ENCODE peak calls at places on chromosomes 7 and 10, in five cellular contexts. B, P, R, J and F are unnamed samples.

GRCh38 chr7:27066148-27066547 is 29.7 kb downstream of the HOXA1 start:
- DNase-seq in P (no peak), R (no peak), B (no peak), J (no peak), F (no peak)

GRCh38 chr10:35050556-35050955 is 39.6 kb downstream of the CUL2 start:
- DNase-seq in B (no peak), J (no peak), R (no peak), P (no peak), F (no peak)

GRCh38 chr7:5396999-5397656 is 26.5 kb downstream of the TNRC18 start:
- DNase-seq in R (peak), J (no peak), B (peak), P (no peak), F (peak)

GRCh38 chr10:86823565-86823964 is 67.1 kb downstream of the BMPR1A start:
- DNase-seq in J (no peak), P (no peak), R (no peak), B (no peak), F (no peak)

GRCh38 chr10:1050555-1050954 is 1.6 kb upstream of the IDI1 start:
- DNase-seq in P (no peak), J (peak), B (peak), R (peak), F (peak)

GRCh38 chr10:51786684-51787035 is 87.3 kb upstream of the CSTF2T start:
- DNase-seq in P (no peak), R (no peak), J (no peak), B (no peak), F (no peak)

GRCh38 chr7:50853311-50853710 is 70.6 kb upstream of the GRB10 start:
- DNase-seq in R (no peak), J (peak), P (no peak), B (no peak), F (no peak)

GRCh38 chr10:17147884-17148494 is 18.4 kb upstream of the CUBN start:
- DNase-seq in J (no peak), P (no peak), B (no peak), R (no peak), F (no peak)

GRCh38 chr10:124292911-124293640 is 125.6 kb downstream of the OAT start:
- DNase-seq in R (no peak), B (no peak), P (no peak), J (no peak), F (no peak)

GRCh38 chr7:76383089-76383944 is 24.5 kb upstream of the YWHAG start:
- DNase-seq in R (no peak), B (no peak), P (no peak), J (no peak), F (no peak)

GRCh38 chr10:17229967-17230682 is 2.1 kb downstream of the VIM start:
- DNase-seq in B (peak), P (peak), R (peak), J (peak), F (peak)

GRCh38 chr10:132142396-132143161 is 44.2 kb upstream of the DPYSL4 start:
- DNase-seq in R (peak), P (peak), B (peak), J (peak), F (peak)

GRCh38 chr10:81866753-81867152 is 8.2 kb upstream of the NRG3 start:
- DNase-seq in R (no peak), B (no peak), J (no peak), P (no peak), F (no peak)

GRCh38 chr7:137656850-137657232 is 189.9 kb downstream of the DGKI start:
- DNase-seq in P (no peak), J (no peak), B (no peak), R (no peak), F (no peak)

GRCh38 chr7:93194368-93194767 is 31.9 kb downstream of the HEPACAM2 start:
- DNase-seq in B (no peak), P (no peak), R (no peak), J (no peak), F (no peak)

GRCh38 chr7:610531-611280 is 91.1 kb upstream of the PDGFA start:
- DNase-seq in R (no peak), P (no peak), B (no peak), J (no peak), F (peak)

GRCh38 chr10:91856637-91857036 is 52.6 kb downstream of the FGFBP3 start:
- DNase-seq in B (no peak), J (peak), R (no peak), P (peak), F (no peak)

GRCh38 chr10:96289218-96289910 is 14.9 kb upstream of the DNTT start:
- DNase-seq in P (no peak), B (no peak), J (no peak), R (no peak), F (no peak)

GRCh38 chr10:75512534-75512933 is 81.1 kb downstream of the LRMDA start:
- DNase-seq in J (peak), P (no peak), R (no peak), B (no peak), F (no peak)

GRCh38 chr7:153103219-153103618 is 343.7 kb downstream of the ACTR3B start:
- DNase-seq in P (no peak), R (no peak), J (no peak), B (no peak), F (no peak)

GRCh38 chr10:133475821-133476640 is 22.3 kb downstream of the SCART1 start:
- DNase-seq in B (peak), R (no peak), P (no peak), J (no peak), F (peak)

GRCh38 chr7:151572136-151572535 is 52.4 kb upstream of the RHEB start:
- DNase-seq in B (no peak), R (no peak), P (no peak), J (no peak), F (no peak)

GRCh38 chr10:126110434-126110833 is 214.1 kb downstream of the FANK1 start:
- DNase-seq in R (no peak), P (no peak), B (no peak), J (no peak), F (no peak)

GRCh38 chr7:6554848-6555247 is 3.6 kb upstream of the GRID2IP start:
- DNase-seq in P (no peak), B (no peak), R (no peak), J (no peak), F (no peak)

GRCh38 chr10:18501198-18501597 is 150.2 kb downstream of the NSUN6 start:
- DNase-seq in R (peak), P (peak), J (no peak), B (peak), F (no peak)

GRCh38 chr7:128082431-128082830 is 51.2 kb upstream of the LRRC4 start:
- DNase-seq in J (no peak), B (no peak), P (no peak), R (no peak), F (no peak)

GRCh38 chr7:99167072-99167471 is 23.2 kb upstream of the SMURF1 start:
- DNase-seq in J (no peak), P (no peak), R (no peak), B (no peak), F (no peak)

GRCh38 chr7:142908921-142909870 is 23.7 kb upstream of the TRPV6 start:
- DNase-seq in B (no peak), R (no peak), P (peak), J (no peak), F (no peak)

GRCh38 chr10:100747826-100748231 is 2.4 kb downstream of the PAX2 start:
- DNase-seq in J (no peak), B (no peak), P (peak), R (no peak), F (no peak)

GRCh38 chr10:74040200-74041126 is 42.5 kb downstream of the VCL start:
- DNase-seq in P (no peak), J (no peak), B (no peak), R (no peak), F (peak)

GRCh38 chr7:48053823-48054222 is 18.5 kb downstream of the C7orf57 start:
- DNase-seq in P (no peak), B (no peak), J (no peak), R (no peak), F (no peak)

GRCh38 chr7:33807158-33807530 is 98.2 kb upstream of the BMPER start:
- DNase-seq in R (no peak), B (no peak), J (no peak), P (no peak), F (no peak)

GRCh38 chr7:119842337-119842736 is 430.6 kb upstream of the KCND2 start:
- DNase-seq in P (no peak), J (no peak), R (no peak), B (no peak), F (no peak)

GRCh38 chr7:136741941-136742340 is 126.5 kb upstream of the CHRM2 start:
- DNase-seq in B (no peak), P (no peak), R (no peak), J (no peak), F (no peak)

GRCh38 chr10:72173267-72173634 is 42.6 kb upstream of the ANAPC16 start:
- DNase-seq in B (no peak), J (no peak), R (no peak), P (no peak), F (no peak)

GRCh38 chr10:58064714-58065528 is 202.8 kb downstream of the IPMK start:
- DNase-seq in B (peak), P (peak), R (peak), J (peak), F (peak)

GRCh38 chr10:116170815-116171250 is 102.2 kb downstream of the GFRA1 start:
- DNase-seq in P (peak), R (no peak), J (no peak), B (no peak), F (no peak)

GRCh38 chr7:44882899-44883298 is 2.4 kb downstream of the PURB start:
- DNase-seq in B (no peak), R (no peak), P (no peak), J (no peak), F (no peak)

GRCh38 chr10:117411440-117412428 is 36.5 kb upstream of the PDZD8 start:
- DNase-seq in P (no peak), B (no peak), R (no peak), J (peak), F (no peak)